ENCODE peak calls at places on chromosomes 2 and 18, in five cellular contexts. One of them, this sample, is unnamed.

GRCh38 chr2:195756218-195756941 is 99.4 kb downstream of the SLC39A10 start:
- DNase-seq in H7: no peak
- DNase-seq in GM23248: peak; percentile 28
- DNase-seq in neural progenitor cell: no peak
- DNase-seq in ovary: no peak
- DNase-seq in this sample: no peak

GRCh38 chr2:207153266-207153990 is 12.3 kb downstream of the KLF7 start:
- DNase-seq in H7: no peak
- DNase-seq in GM23248: no peak
- DNase-seq in neural progenitor cell: no peak
- DNase-seq in ovary: no peak
- DNase-seq in this sample: no peak

GRCh38 chr18:74524097-74524496 is 10.2 kb upstream of the CNDP1 start:
- DNase-seq in H7: no peak
- DNase-seq in GM23248: no peak
- DNase-seq in neural progenitor cell: no peak
- DNase-seq in ovary: no peak
- DNase-seq in this sample: no peak

GRCh38 chr2:64952896-64953482 is 36.2 kb upstream of the SLC1A4 start:
- DNase-seq in H7: no peak
- DNase-seq in GM23248: peak; percentile 81
- DNase-seq in neural progenitor cell: no peak
- DNase-seq in ovary: no peak
- DNase-seq in this sample: no peak

GRCh38 chr2:95384854-95385569 is 17.5 kb upstream of the FAHD2A start:
- DNase-seq in H7: peak; percentile 76
- DNase-seq in GM23248: peak; percentile 14
- DNase-seq in neural progenitor cell: peak; percentile 76
- DNase-seq in ovary: peak; percentile 81
- DNase-seq in this sample: no peak

GRCh38 chr18:45168883-45169585 is 446.2 kb upstream of the SLC14A2 start:
- DNase-seq in H7: no peak
- DNase-seq in GM23248: peak; percentile 96
- DNase-seq in neural progenitor cell: no peak
- DNase-seq in ovary: no peak
- DNase-seq in this sample: no peak

GRCh38 chr18:53843113-53843512 is 381.4 kb downstream of the MBD2 start:
- DNase-seq in H7: no peak
- DNase-seq in GM23248: peak; percentile 20
- DNase-seq in neural progenitor cell: no peak
- DNase-seq in ovary: no peak
- DNase-seq in this sample: no peak

GRCh38 chr2:9474361-9475117 is at the start of gene IAH1:
- DNase-seq in H7: peak; percentile 82
- DNase-seq in GM23248: peak; percentile 77
- DNase-seq in neural progenitor cell: peak; percentile 59
- DNase-seq in ovary: peak; percentile 80
- DNase-seq in this sample: peak; percentile 52

GRCh38 chr2:109125595-109126500 is 3.2 kb upstream of the SH3RF3 start:
- DNase-seq in H7: no peak
- DNase-seq in GM23248: peak; percentile 95
- DNase-seq in neural progenitor cell: no peak
- DNase-seq in ovary: no peak
- DNase-seq in this sample: no peak

GRCh38 chr2:166179201-166179600 is 51.4 kb upstream of the SCN1A start:
- DNase-seq in H7: no peak
- DNase-seq in GM23248: peak; percentile 55
- DNase-seq in neural progenitor cell: no peak
- DNase-seq in ovary: no peak
- DNase-seq in this sample: no peak

GRCh38 chr18:23883277-23883790 is 131.2 kb upstream of the TTC39C start:
- DNase-seq in H7: no peak
- DNase-seq in GM23248: peak; percentile 57
- DNase-seq in neural progenitor cell: no peak
- DNase-seq in ovary: no peak
- DNase-seq in this sample: no peak

GRCh38 chr2:105800036-105800755 is 55.5 kb downstream of the NCK2 start:
- DNase-seq in H7: no peak
- DNase-seq in GM23248: peak; percentile 40
- DNase-seq in neural progenitor cell: no peak
- DNase-seq in ovary: no peak
- DNase-seq in this sample: no peak

GRCh38 chr2:233700028-233700635 is 7.4 kb downstream of the UGT1A6 start:
- DNase-seq in H7: no peak
- DNase-seq in GM23248: peak; percentile 43
- DNase-seq in neural progenitor cell: peak; percentile 85
- DNase-seq in ovary: no peak
- DNase-seq in this sample: no peak

GRCh38 chr2:50006327-50006726 is 852.0 kb upstream of the FSHR start:
- DNase-seq in H7: no peak
- DNase-seq in GM23248: no peak
- DNase-seq in neural progenitor cell: no peak
- DNase-seq in ovary: no peak
- DNase-seq in this sample: no peak

GRCh38 chr2:17795309-17795708 is 21.0 kb upstream of the MSGN1 start:
- DNase-seq in H7: no peak
- DNase-seq in GM23248: no peak
- DNase-seq in neural progenitor cell: no peak
- DNase-seq in ovary: no peak
- DNase-seq in this sample: no peak
- H3K4me3 ChIP-seq in H7: no peak overlapping the region
- H3K4me3 ChIP-seq in GM23248: no peak overlapping the region
- H3K4me3 ChIP-seq in neural progenitor cell: no peak overlapping the region
- H3K4me3 ChIP-seq in ovary: no peak overlapping the region
- H3K4me3 ChIP-seq in this sample: no peak overlapping the region

GRCh38 chr2:29307522-29307921 is 192.3 kb downstream of the CLIP4 start:
- DNase-seq in H7: no peak
- DNase-seq in GM23248: no peak
- DNase-seq in neural progenitor cell: no peak
- DNase-seq in ovary: no peak
- DNase-seq in this sample: no peak
- H3K4me3 ChIP-seq in H7: no peak overlapping the region
- H3K4me3 ChIP-seq in GM23248: no peak overlapping the region
- H3K4me3 ChIP-seq in neural progenitor cell: no peak overlapping the region
- H3K4me3 ChIP-seq in ovary: no peak overlapping the region
- H3K4me3 ChIP-seq in this sample: no peak overlapping the region

GRCh38 chr18:77004555-77005380 is 127.8 kb downstream of the MBP start:
- DNase-seq in H7: peak; percentile 37
- DNase-seq in GM23248: no peak
- DNase-seq in neural progenitor cell: no peak
- DNase-seq in ovary: no peak
- DNase-seq in this sample: no peak
- H3K4me3 ChIP-seq in H7: no peak overlapping the region
- H3K4me3 ChIP-seq in GM23248: no peak overlapping the region
- H3K4me3 ChIP-seq in neural progenitor cell: no peak overlapping the region
- H3K4me3 ChIP-seq in ovary: no peak overlapping the region
- H3K4me3 ChIP-seq in this sample: no peak overlapping the region

GRCh38 chr2:161166538-161167409 is 6.5 kb downstream of the TANK start:
- DNase-seq in H7: no peak
- DNase-seq in GM23248: no peak
- DNase-seq in neural progenitor cell: no peak
- DNase-seq in ovary: no peak
- DNase-seq in this sample: no peak
- H3K4me3 ChIP-seq in H7: no peak overlapping the region
- H3K4me3 ChIP-seq in GM23248: no peak overlapping the region
- H3K4me3 ChIP-seq in neural progenitor cell: no peak overlapping the region
- H3K4me3 ChIP-seq in ovary: no peak overlapping the region
- H3K4me3 ChIP-seq in this sample: no peak overlapping the region

GRCh38 chr18:47928466-47928865 is 2.0 kb downstream of the SMAD2 start:
- DNase-seq in H7: no peak
- DNase-seq in GM23248: peak; percentile 18
- DNase-seq in neural progenitor cell: no peak
- DNase-seq in ovary: no peak
- DNase-seq in this sample: no peak
- H3K4me3 ChIP-seq in H7: peak overlapping the region; percentile 87
- H3K4me3 ChIP-seq in GM23248: peak overlapping the region; percentile 84
- H3K4me3 ChIP-seq in neural progenitor cell: peak overlapping the region; percentile 99
- H3K4me3 ChIP-seq in ovary: no peak overlapping the region
- H3K4me3 ChIP-seq in this sample: no peak overlapping the region

GRCh38 chr2:224638338-224638823 is 53.2 kb upstream of the CUL3 start:
- DNase-seq in H7: no peak
- DNase-seq in GM23248: peak; percentile 4
- DNase-seq in neural progenitor cell: no peak
- DNase-seq in ovary: no peak
- DNase-seq in this sample: no peak
- H3K4me3 ChIP-seq in H7: no peak overlapping the region
- H3K4me3 ChIP-seq in GM23248: no peak overlapping the region
- H3K4me3 ChIP-seq in neural progenitor cell: no peak overlapping the region
- H3K4me3 ChIP-seq in ovary: no peak overlapping the region
- H3K4me3 ChIP-seq in this sample: no peak overlapping the region

GRCh38 chr2:137951606-137952005 is 12.7 kb upstream of the HNMT start:
- DNase-seq in H7: no peak
- DNase-seq in GM23248: peak; percentile 73
- DNase-seq in neural progenitor cell: no peak
- DNase-seq in ovary: no peak
- DNase-seq in this sample: no peak

GRCh38 chr2:137950238-137950637 is 14.0 kb upstream of the HNMT start:
- DNase-seq in H7: no peak
- DNase-seq in GM23248: no peak
- DNase-seq in neural progenitor cell: no peak
- DNase-seq in ovary: no peak
- DNase-seq in this sample: no peak

GRCh38 chr2:137948894-137949293 is 15.4 kb upstream of the HNMT start:
- DNase-seq in H7: no peak
- DNase-seq in GM23248: no peak
- DNase-seq in neural progenitor cell: no peak
- DNase-seq in ovary: no peak
- DNase-seq in this sample: no peak

GRCh38 chr2:137957033-137957432 is 7.2 kb upstream of the HNMT start:
- DNase-seq in H7: no peak
- DNase-seq in GM23248: peak; percentile 93
- DNase-seq in neural progenitor cell: no peak
- DNase-seq in ovary: no peak
- DNase-seq in this sample: no peak

GRCh38 chr2:137952586-137953129 is 11.6 kb upstream of the HNMT start:
- DNase-seq in H7: no peak
- DNase-seq in GM23248: no peak
- DNase-seq in neural progenitor cell: no peak
- DNase-seq in ovary: peak; percentile 38
- DNase-seq in this sample: no peak
- H3K4me3 ChIP-seq in H7: no peak overlapping the region
- H3K4me3 ChIP-seq in GM23248: no peak overlapping the region
- H3K4me3 ChIP-seq in neural progenitor cell: no peak overlapping the region
- H3K4me3 ChIP-seq in ovary: peak overlapping the region; percentile 9
- H3K4me3 ChIP-seq in this sample: no peak overlapping the region

GRCh38 chr2:74530239-74531161 is 767 bp downstream of the HTRA2 start:
- DNase-seq in H7: peak; percentile 86
- DNase-seq in GM23248: peak; percentile 60
- DNase-seq in neural progenitor cell: peak; percentile 53
- DNase-seq in ovary: no peak
- DNase-seq in this sample: peak; percentile 52

GRCh38 chr2:74532222-74532621 is 2.5 kb downstream of the HTRA2 start:
- DNase-seq in H7: no peak
- DNase-seq in GM23248: peak; percentile 72
- DNase-seq in neural progenitor cell: no peak
- DNase-seq in ovary: no peak
- DNase-seq in this sample: no peak

GRCh38 chr2:74533464-74533863 is 3.7 kb downstream of the HTRA2 start:
- DNase-seq in H7: no peak
- DNase-seq in GM23248: no peak
- DNase-seq in neural progenitor cell: no peak
- DNase-seq in ovary: no peak
- DNase-seq in this sample: no peak

GRCh38 chr2:74529357-74530238 is at the start of the genes AUP1 and HTRA2:
- DNase-seq in H7: peak; percentile 100
- DNase-seq in GM23248: peak; percentile 100
- DNase-seq in neural progenitor cell: peak; percentile 100
- DNase-seq in ovary: peak; percentile 98
- DNase-seq in this sample: peak; percentile 98

DNA sequence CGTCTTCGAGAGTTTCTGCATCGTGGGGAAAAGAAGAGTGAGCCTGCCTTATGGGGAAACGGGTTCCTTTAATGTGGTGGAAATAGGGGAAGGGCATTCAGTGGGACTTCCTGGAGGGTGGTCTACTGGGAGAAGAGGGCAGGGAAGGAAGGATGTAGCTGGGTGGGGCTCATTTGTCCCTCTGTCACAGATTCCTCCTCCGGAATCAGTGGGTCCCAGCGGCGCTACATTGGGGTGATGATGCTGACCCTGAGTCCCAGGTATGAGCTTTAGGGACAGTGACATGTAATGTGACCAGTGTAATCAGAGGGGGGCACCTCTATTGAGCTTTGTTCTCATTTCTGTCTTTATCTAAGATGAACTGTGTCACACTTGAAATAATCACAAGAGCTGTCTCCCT is 1.9 kb downstream of the HTRA2 start:
- DNase-seq in H7: no peak
- DNase-seq in GM23248: no peak
- DNase-seq in neural progenitor cell: no peak
- DNase-seq in ovary: no peak
- DNase-seq in this sample: no peak
- H3K4me3 ChIP-seq in H7: no peak overlapping the region
- H3K4me3 ChIP-seq in GM23248: peak overlapping the region; percentile 80
- H3K4me3 ChIP-seq in neural progenitor cell: no peak overlapping the region
- H3K4me3 ChIP-seq in ovary: no peak overlapping the region
- H3K4me3 ChIP-seq in this sample: no peak overlapping the region

DNA sequence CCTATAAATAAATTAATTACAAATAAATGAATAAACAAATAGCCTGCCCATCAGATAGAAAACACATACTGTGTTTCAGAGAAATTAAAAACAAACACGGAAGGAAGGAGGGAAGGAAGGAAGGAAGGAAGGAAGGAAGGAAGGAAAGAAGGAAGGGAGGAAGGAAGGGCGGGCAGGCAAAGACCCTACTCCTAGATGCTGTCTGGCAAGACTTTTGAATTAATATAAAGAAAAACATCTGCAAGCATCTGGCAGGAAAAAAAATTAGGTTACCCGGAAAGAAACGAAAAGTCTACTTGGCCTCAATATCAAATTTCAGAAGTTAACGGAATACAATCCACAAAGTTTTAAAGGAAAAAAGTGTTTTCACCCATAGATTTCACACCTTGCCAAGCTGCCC is 49.1 kb downstream of the LOXHD1 start:
- DNase-seq in H7: no peak
- DNase-seq in GM23248: no peak
- DNase-seq in neural progenitor cell: no peak
- DNase-seq in ovary: no peak
- DNase-seq in this sample: no peak
- H3K4me3 ChIP-seq in H7: no peak overlapping the region
- H3K4me3 ChIP-seq in GM23248: no peak overlapping the region
- H3K4me3 ChIP-seq in neural progenitor cell: no peak overlapping the region
- H3K4me3 ChIP-seq in ovary: no peak overlapping the region
- H3K4me3 ChIP-seq in this sample: no peak overlapping the region

GRCh38 chr2:239535413-239535790 is 134.6 kb upstream of the HDAC4 start:
- DNase-seq in H7: peak; percentile 69
- DNase-seq in GM23248: no peak
- DNase-seq in neural progenitor cell: no peak
- DNase-seq in ovary: no peak
- DNase-seq in this sample: no peak
- H3K4me3 ChIP-seq in H7: no peak overlapping the region
- H3K4me3 ChIP-seq in GM23248: no peak overlapping the region
- H3K4me3 ChIP-seq in neural progenitor cell: no peak overlapping the region
- H3K4me3 ChIP-seq in ovary: no peak overlapping the region
- H3K4me3 ChIP-seq in this sample: no peak overlapping the region

This sample was measured in lung.